ENCODE peak calls at places on chromosome 15, in four cellular contexts. W is tibial artery, L is left ventricle myocardium inferior, X is heart right ventricle. K is an unnamed sample. For H3K4me1, the result is how much of the 10 kb centered on the place peaks cover.

GRCh38 chr15:72198410-72199270 is 1.1 kb upstream of the GRAMD2A start:
- DNase-seq in W (no peak), L (no peak), X (no peak), K (no peak)

GRCh38 chr15:75195122-75195765 is 6.4 kb upstream of the C15orf39 start:
- DNase-seq in W (no peak), L (no peak), X (peak), K (no peak)

GRCh38 chr15:50880221-50880620 is 28.3 kb upstream of the AP4E1 start:
- DNase-seq in W (no peak), L (no peak), X (no peak), K (no peak)

GRCh38 chr15:31977812-31978662 is 52.3 kb upstream of the CHRNA7 start:
- DNase-seq in W (no peak), L (peak), X (peak), K (peak)

GRCh38 chr15:33315044-33315443 is 4.3 kb downstream of the RYR3 start:
- DNase-seq in W (no peak), L (no peak), X (no peak), K (no peak)

GRCh38 chr15:69009353-69009752 is 5.1 kb upstream of the NOX5 start:
- DNase-seq in W (no peak), L (no peak), X (no peak), K (no peak)

GRCh38 chr15:64901914-64902313 is 9.8 kb upstream of the ANKDD1A start:
- DNase-seq in W (no peak), L (no peak), X (no peak), K (no peak)

GRCh38 chr15:37246065-37246464 is 145.7 kb upstream of the MEIS2 start:
- DNase-seq in W (no peak), L (no peak), X (no peak), K (no peak)

GRCh38 chr15:47620960-47621681 is 96.2 kb upstream of the SEMA6D start:
- DNase-seq in W (no peak), L (no peak), X (no peak), K (no peak)

GRCh38 chr15:39438795-39439577 is 141.9 kb upstream of the THBS1 start:
- DNase-seq in W (no peak), L (no peak), X (no peak), K (no peak)

GRCh38 chr15:30859091-30859874 is 44.4 kb upstream of the FAN1 start:
- DNase-seq in W (no peak), L (no peak), X (no peak), K (no peak)

GRCh38 chr15:52161406-52161966 is 29.7 kb downstream of the GNB5 start:
- DNase-seq in W (no peak), L (no peak), X (no peak), K (no peak)

GRCh38 chr15:49179433-49180190 is 9.6 kb downstream of the GALK2 start:
- DNase-seq in W (no peak), L (no peak), X (no peak), K (no peak)

GRCh38 chr15:81852826-81853225 is 193.0 kb downstream of the MEX3B start:
- DNase-seq in W (no peak), L (no peak), X (no peak), K (no peak)

GRCh38 chr15:85587707-85588441 is 206.9 kb downstream of the KLHL25 start:
- DNase-seq in W (no peak), L (no peak), X (no peak), K (no peak)

GRCh38 chr15:50244153-50244552 is 21.4 kb downstream of the HDC start:
- DNase-seq in W (no peak), L (no peak), X (no peak), K (no peak)

GRCh38 chr15:37032091-37032775 is 68.1 kb downstream of the MEIS2 start:
- DNase-seq in W (no peak), L (no peak), X (no peak), K (no peak)

GRCh38 chr15:101641894-101642293 is 10.3 kb downstream of the TM2D3 start:
- DNase-seq in W (no peak), L (no peak), X (no peak), K (no peak)

GRCh38 chr15:25250906-25251622 is 187.8 kb downstream of the UBE3A start:
- DNase-seq in W (no peak), L (peak), X (no peak), K (no peak)

GRCh38 chr15:25733856-25734679 is 129.1 kb downstream of the ATP10A start:
- DNase-seq in W (no peak), L (no peak), X (no peak), K (no peak)

GRCh38 chr15:56475351-56475750 is 10.4 kb upstream of the MNS1 start:
- DNase-seq in W (no peak), L (no peak), X (no peak), K (no peak)

GRCh38 chr15:82046668-82047492 is 1.1 kb upstream of the MEX3B start:
- DNase-seq in W (peak), L (peak), X (peak), K (peak)

GRCh38 chr15:48449734-48450133 is 118.5 kb downstream of the DUT start:
- DNase-seq in W (no peak), L (no peak), X (no peak), K (no peak)

GRCh38 chr15:22895465-22896190 is 57.2 kb downstream of the NIPA2 start:
- DNase-seq in W (no peak), L (no peak), X (no peak), K (no peak)

GRCh38 chr15:70466895-70467529 is 296.3 kb downstream of the UACA start:
- DNase-seq in W (peak), L (peak), X (peak), K (no peak)

GRCh38 chr15:29058903-29059539 is 173.2 kb downstream of the APBA2 start:
- DNase-seq in W (no peak), L (no peak), X (no peak), K (no peak)

GRCh38 chr15:29055876-29056275 is 170.1 kb downstream of the APBA2 start:
- DNase-seq in W (no peak), L (no peak), X (no peak), K (no peak)

GRCh38 chr15:29054171-29055045 is 168.6 kb downstream of the APBA2 start:
- DNase-seq in W (no peak), L (no peak), X (no peak), K (no peak)

GRCh38 chr15:29057856-29058255 is 172.1 kb downstream of the APBA2 start:
- DNase-seq in W (no peak), L (no peak), X (no peak), K (no peak)

GRCh38 chr15:29056839-29057450 is 171.2 kb downstream of the APBA2 start:
- DNase-seq in W (no peak), L (no peak), X (no peak), K (no peak)
- H3K4me1 ChIP-seq in W (under half), L (under half), X (under half), K (under half)

GRCh38 chr15:40953713-40954074 is 423 bp downstream of the CHAC1 start:
- DNase-seq in W (no peak), L (no peak), X (no peak), K (no peak)
- H3K4me3 ChIP-seq in W (peak), L (peak), X (peak), K (peak)

DNA sequence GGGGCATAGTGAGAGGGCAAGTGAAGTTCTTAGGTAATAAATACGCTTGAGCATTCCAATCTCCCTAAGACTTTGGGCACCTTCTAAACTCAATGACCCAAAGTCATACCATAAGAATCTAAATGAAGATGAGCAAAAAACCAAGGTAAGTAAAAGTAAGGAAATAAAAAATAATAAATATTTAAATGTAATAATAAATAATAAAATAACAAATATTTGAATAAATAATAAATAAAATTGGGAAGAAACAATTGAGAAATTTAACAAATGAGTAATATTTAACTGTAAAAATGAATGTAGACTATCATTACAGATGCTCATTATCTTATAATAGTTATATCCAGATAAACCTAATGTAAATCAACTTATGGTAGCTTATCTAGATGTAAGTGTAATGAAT is 391.7 kb downstream of the WDR72 start:
- DNase-seq in W (no peak), L (no peak), X (no peak), K (no peak)
- H3K4me1 ChIP-seq in W (under half), L (under half), X (under half), K (under half)

GRCh38 chr15:90002428-90002844 is 1.3 kb downstream of the ZNF710 start:
- DNase-seq in W (peak), L (peak), X (peak), K (peak)

GRCh38 chr15:90006217-90007088 is 5.3 kb downstream of the ZNF710 start:
- DNase-seq in W (no peak), L (no peak), X (no peak), K (no peak)

GRCh38 chr15:90004252-90004651 is 3.1 kb downstream of the ZNF710 start:
- DNase-seq in W (peak), L (no peak), X (peak), K (no peak)

GRCh38 chr15:90003736-90004135 is 2.6 kb downstream of the ZNF710 start:
- DNase-seq in W (no peak), L (no peak), X (no peak), K (no peak)

GRCh38 chr15:90004671-90005070 is 3.5 kb downstream of the ZNF710 start:
- DNase-seq in W (peak), L (no peak), X (no peak), K (no peak)
- H3K4me3 ChIP-seq in W (no peak), L (no peak), X (peak), K (no peak)

GRCh38 chr15:44682211-44682610 is 18.7 kb upstream of the SPG11 start:
- DNase-seq in W (no peak), L (no peak), X (no peak), K (no peak)
- H3K4me1 ChIP-seq in W (under half), L (under half), X (under half), K (half or more)

GRCh38 chr15:83204697-83205096 is 2.9 kb downstream of the HDGFL3 start:
- DNase-seq in W (no peak), L (no peak), X (no peak), K (no peak)

GRCh38 chr15:83207622-83208356 is at the start of gene HDGFL3:
- DNase-seq in W (peak), L (peak), X (peak), K (peak)

GRCh38 chr15:83206387-83206970 is 1.1 kb downstream of the HDGFL3 start:
- DNase-seq in W (no peak), L (no peak), X (no peak), K (no peak)

GRCh38 chr15:83206971-83207621 is 527 bp downstream of the HDGFL3 start:
- DNase-seq in W (peak), L (peak), X (peak), K (no peak)

DNA sequence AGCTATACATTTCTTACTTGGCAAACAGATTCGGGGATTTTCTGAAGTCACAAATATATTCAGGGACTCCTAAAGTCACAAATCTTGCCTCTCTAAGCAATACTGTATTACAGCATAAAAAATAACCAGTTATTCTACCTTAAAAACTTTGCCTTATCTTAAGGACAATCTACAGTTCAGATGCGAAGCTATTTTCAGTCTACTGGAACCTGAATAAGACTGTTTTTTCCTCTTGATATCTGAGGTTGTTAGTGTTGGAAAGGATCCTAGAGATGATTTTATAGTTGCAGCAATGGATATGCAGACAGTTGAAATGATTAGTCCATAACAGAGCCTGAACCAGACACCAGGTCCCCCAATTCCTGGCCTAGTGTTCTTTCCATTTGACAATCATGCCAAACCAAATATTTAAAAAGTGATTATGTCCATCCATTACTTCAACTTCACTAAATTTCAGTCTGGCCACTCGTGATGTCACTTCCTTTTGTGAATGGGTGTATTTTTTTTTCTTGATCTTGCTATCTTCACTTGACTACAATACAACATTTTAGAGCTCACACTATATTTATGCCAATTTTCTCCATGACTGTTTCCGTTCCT is 1.8 kb downstream of the HDGFL3 start:
- DNase-seq in W (no peak), L (no peak), X (no peak), K (no peak)
- H3K4me3 ChIP-seq in W (peak), L (peak), X (peak), K (no peak)

GRCh38 chr15:73996267-73996666 is 1.8 kb downstream of the PML start:
- DNase-seq in W (no peak), L (no peak), X (no peak), K (no peak)
- H3K4me1 ChIP-seq in W (half or more), L (half or more), X (half or more), K (half or more)

DNA sequence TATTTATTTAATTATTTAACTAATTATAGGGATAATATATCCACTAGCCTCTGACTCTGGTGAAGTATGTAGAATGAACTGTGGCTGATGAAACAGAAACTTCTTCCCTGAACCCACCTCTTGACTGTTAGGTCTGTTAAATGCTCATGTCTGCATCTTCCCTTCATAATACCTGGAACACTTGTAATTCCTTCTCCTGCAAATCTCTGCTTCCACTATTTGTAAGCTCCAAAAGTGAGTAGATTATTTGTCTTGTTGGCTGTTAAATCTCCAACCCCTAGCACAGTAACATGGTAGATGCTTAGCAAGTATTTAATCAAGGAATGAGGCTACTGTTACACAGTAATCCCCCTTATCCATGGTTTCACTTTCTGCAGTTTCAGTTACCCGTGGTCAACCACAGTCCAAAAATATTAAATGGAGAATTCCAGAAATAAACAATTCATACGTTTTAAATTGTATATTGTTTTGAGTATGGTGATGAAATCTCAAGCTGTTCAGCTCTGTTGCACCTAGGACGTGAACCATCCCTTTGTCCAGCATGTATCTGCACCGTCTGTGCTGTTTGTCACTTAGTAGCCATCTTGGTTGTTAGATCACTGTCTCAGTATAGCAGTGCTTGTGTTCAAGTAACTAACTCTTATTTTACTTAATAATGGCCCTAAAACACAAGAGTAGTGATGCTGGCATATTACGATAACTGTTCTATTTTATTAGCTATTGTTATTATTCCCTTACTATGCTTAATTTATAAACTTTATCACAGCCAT is 5.7 kb downstream of the TTBK2 start:
- DNase-seq in W (no peak), L (no peak), X (no peak), K (no peak)
- H3K4me3 ChIP-seq in W (no peak), L (no peak), X (peak), K (no peak)